ENCODE peak calls at places on chromosomes 16 and 17, in eight cellular contexts. G is GM04504, M is hepatocyte, T is NCI-H69, R is NAMALWA, X is kidney, D is kidney epithelial cell, S is GM12865. A is an unnamed sample.

GRCh38 chr17:34703533-34703932 is 124.2 kb downstream of the TMEM132E start:
- DNase-seq in X (no peak), T (peak), D (no peak), M (peak), G (no peak), S (peak), R (peak), A (peak)

GRCh38 chr17:41599680-41600079 is 12.9 kb downstream of the KRT16 start:
- DNase-seq in G (no peak), M (no peak), D (no peak), T (no peak), X (no peak), R (no peak), S (no peak), A (no peak)

GRCh38 chr17:29597361-29598172 is 4.6 kb downstream of the ANKRD13B start:
- DNase-seq in D (no peak), G (no peak), S (no peak), X (peak), R (no peak), M (no peak), T (peak), A (no peak)

GRCh38 chr17:41455236-41455635 is 11.9 kb downstream of the KRT32 start:
- DNase-seq in T (no peak), X (no peak), R (no peak), S (no peak), D (no peak), G (no peak), M (no peak), A (no peak)

GRCh38 chr17:50832267-50833227 is 2.8 kb upstream of the WFIKKN2 start:
- DNase-seq in M (no peak), D (no peak), G (no peak), T (no peak), S (no peak), X (peak), R (no peak), A (no peak)

GRCh38 chr16:57422026-57422944 is 17.7 kb downstream of the CCL17 start:
- DNase-seq in R (peak), D (no peak), S (peak), X (no peak), G (peak), M (peak), T (peak), A (peak)

GRCh38 chr16:1492082-1492922 is 858 bp upstream of the TELO2 start:
- DNase-seq in T (no peak), S (no peak), D (no peak), G (no peak), X (no peak), R (no peak), M (no peak), A (no peak)

GRCh38 chr17:72587156-72587555 is 466.3 kb downstream of the SOX9 start:
- DNase-seq in G (no peak), R (no peak), S (no peak), X (no peak), T (no peak), M (no peak), D (no peak), A (no peak)